ENCODE peak calls at places on chromosomes 13 and 19, in six cellular contexts. K is endothelial cell of umbilical vein, I is breast epithelium, P is GM23338, B is spleen, Y is prostate gland. G is an unnamed sample.
A peak's percentile ranks its signal among the peaks of the same experiment; 100 is the strongest.

GRCh38 chr19:50461066-50461875 is 15.0 kb upstream of the EMC10 start:
- DNase-seq in K (peak; percentile 68), P (peak; percentile 86), I (peak; percentile 40), Y (peak; percentile 36), B (peak; percentile 82), G (no peak)

GRCh38 chr19:11225172-11225571 is 14.2 kb upstream of the ANGPTL8 start:
- DNase-seq in P (no peak), Y (no peak), B (no peak), I (no peak), K (no peak), G (no peak)

GRCh38 chr19:28706693-28707092 is 506.3 kb downstream of the UQCRFS1 start:
- DNase-seq in Y (no peak), P (no peak), K (no peak), I (no peak), B (no peak), G (no peak)

GRCh38 chr13:46633416-46633815 is 80.4 kb downstream of the LRCH1 start:
- DNase-seq in K (no peak), I (no peak), Y (no peak), P (no peak), B (no peak), G (no peak)

GRCh38 chr13:72061613-72062012 is 194.6 kb upstream of the DACH1 start:
- DNase-seq in K (no peak), P (no peak), Y (no peak), B (no peak), I (no peak), G (no peak)

GRCh38 chr13:35857769-35858168 is 273.4 kb downstream of the DCLK1 start:
- DNase-seq in I (no peak), B (no peak), K (no peak), Y (no peak), P (peak; percentile 94), G (peak; percentile 68)

GRCh38 chr19:10603084-10603872 is 16.2 kb upstream of the AP1M2 start:
- DNase-seq in P (peak; percentile 56), K (peak; percentile 34), I (peak; percentile 58), Y (no peak), B (peak; percentile 94), G (no peak)

GRCh38 chr13:94236132-94236531 is 243.3 kb downstream of the DCT start:
- DNase-seq in I (no peak), P (no peak), B (no peak), Y (no peak), K (no peak), G (no peak)

GRCh38 chr13:111623743-111624505 is 303.5 kb downstream of the TEX29 start:
- DNase-seq in B (no peak), K (no peak), P (no peak), Y (no peak), I (no peak), G (no peak)

GRCh38 chr13:50401721-50402510 is 386.7 kb downstream of the KCNRG start:
- DNase-seq in I (no peak), B (no peak), Y (no peak), K (no peak), P (no peak), G (no peak)

GRCh38 chr13:109708014-109708617 is 78.3 kb downstream of the IRS2 start:
- DNase-seq in I (no peak), P (no peak), Y (no peak), K (no peak), B (no peak), G (no peak)

GRCh38 chr13:109715902-109716301 is 70.5 kb downstream of the IRS2 start:
- DNase-seq in K (no peak), Y (no peak), P (no peak), I (no peak), B (no peak), G (peak; percentile 80)

GRCh38 chr13:109707044-109707794 is 79.2 kb downstream of the IRS2 start:
- DNase-seq in B (no peak), K (no peak), P (no peak), I (no peak), Y (no peak), G (no peak)

GRCh38 chr13:109717686-109718085 is 68.7 kb downstream of the IRS2 start:
- DNase-seq in I (no peak), P (no peak), Y (no peak), B (no peak), K (no peak), G (no peak)

GRCh38 chr13:109712187-109712601 is 74.2 kb downstream of the IRS2 start:
- DNase-seq in K (no peak), Y (no peak), P (no peak), I (no peak), B (no peak), G (no peak)
- H3K4me3 ChIP-seq in K (no peak overlapping the region), Y (no peak overlapping the region), P (no peak overlapping the region), I (no peak overlapping the region), B (no peak overlapping the region), G (no peak overlapping the region)

DNA sequence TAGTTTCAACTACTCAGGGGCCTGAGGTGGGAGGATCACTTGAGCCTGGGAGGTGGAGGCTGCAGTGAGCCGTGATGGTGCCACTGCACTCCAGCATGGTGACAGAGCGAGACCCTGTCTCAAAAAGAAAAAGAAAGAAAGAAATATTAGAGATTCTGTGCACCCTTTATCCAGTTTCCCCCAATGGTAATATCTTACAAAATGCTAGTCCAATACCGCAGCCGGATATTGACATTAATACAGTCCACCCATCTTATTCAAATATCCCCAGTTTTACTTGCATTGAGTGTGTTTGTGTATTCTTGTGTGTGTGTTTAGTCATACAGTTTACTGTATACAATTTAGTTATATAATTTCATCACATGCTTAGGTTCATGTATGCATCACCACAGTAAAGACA is 8.6 kb upstream of the IFNL4 start:
- DNase-seq in Y (no peak), K (no peak), P (no peak), B (peak; percentile 6), I (no peak), G (no peak)
- TF ChIP-seq POLR2AphosphoS5 in Y (no peak), K (no peak), P (no peak), B (no peak), I (no peak), G (no peak)

GRCh38 chr13:99227331-99227900 is 26.8 kb downstream of the UBAC2 start:
- DNase-seq in I (no peak), B (no peak), P (no peak), K (no peak), Y (no peak), G (no peak)

GRCh38 chr13:99224019-99224418 is 23.4 kb downstream of the UBAC2 start:
- DNase-seq in Y (no peak), P (no peak), I (no peak), B (no peak), K (no peak), G (peak; percentile 24)

GRCh38 chr13:99227909-99228688 is 27.4 kb downstream of the UBAC2 start:
- DNase-seq in P (no peak), Y (no peak), K (no peak), B (no peak), I (no peak), G (no peak)

GRCh38 chr13:99226493-99226892 is 25.8 kb downstream of the UBAC2 start:
- DNase-seq in Y (no peak), B (no peak), P (no peak), K (no peak), I (no peak), G (no peak)

GRCh38 chr13:99225078-99225477 is 24.4 kb downstream of the UBAC2 start:
- DNase-seq in I (no peak), Y (no peak), B (no peak), K (no peak), P (no peak), G (no peak)
- H3K4me1 ChIP-seq in I (no peaks in the 10 kb centered on the region), Y (no peaks in the 10 kb centered on the region), B (peaks cover 97% of the 10 kb centered on the region), K (no peaks in the 10 kb centered on the region), P (peaks cover 6% of the 10 kb centered on the region), G (peaks cover 53% of the 10 kb centered on the region)

GRCh38 chr13:101915333-101915732 is 462.9 kb downstream of the ITGBL1 start:
- DNase-seq in B (no peak), P (peak; percentile 62), Y (no peak), K (no peak), I (no peak), G (no peak)
- H3K4me3 ChIP-seq in B (no peak overlapping the region), P (peak overlapping the region; percentile 70), Y (no peak overlapping the region), K (no peak overlapping the region), I (no peak overlapping the region), G (no peak overlapping the region)

GRCh38 chr13:98439136-98439828 is 137.6 kb downstream of the STK24 start:
- DNase-seq in K (no peak), P (no peak), I (no peak), B (no peak), Y (no peak), G (no peak)

GRCh38 chr13:98441056-98441676 is 135.7 kb downstream of the STK24 start:
- DNase-seq in Y (no peak), P (no peak), K (no peak), B (no peak), I (no peak), G (no peak)

GRCh38 chr13:98438246-98439135 is 138.4 kb downstream of the STK24 start:
- DNase-seq in I (no peak), K (no peak), B (no peak), P (no peak), Y (no peak), G (no peak)

GRCh38 chr13:98439896-98440295 is 137.0 kb downstream of the STK24 start:
- DNase-seq in K (no peak), P (no peak), Y (no peak), I (no peak), B (no peak), G (no peak)

DNA sequence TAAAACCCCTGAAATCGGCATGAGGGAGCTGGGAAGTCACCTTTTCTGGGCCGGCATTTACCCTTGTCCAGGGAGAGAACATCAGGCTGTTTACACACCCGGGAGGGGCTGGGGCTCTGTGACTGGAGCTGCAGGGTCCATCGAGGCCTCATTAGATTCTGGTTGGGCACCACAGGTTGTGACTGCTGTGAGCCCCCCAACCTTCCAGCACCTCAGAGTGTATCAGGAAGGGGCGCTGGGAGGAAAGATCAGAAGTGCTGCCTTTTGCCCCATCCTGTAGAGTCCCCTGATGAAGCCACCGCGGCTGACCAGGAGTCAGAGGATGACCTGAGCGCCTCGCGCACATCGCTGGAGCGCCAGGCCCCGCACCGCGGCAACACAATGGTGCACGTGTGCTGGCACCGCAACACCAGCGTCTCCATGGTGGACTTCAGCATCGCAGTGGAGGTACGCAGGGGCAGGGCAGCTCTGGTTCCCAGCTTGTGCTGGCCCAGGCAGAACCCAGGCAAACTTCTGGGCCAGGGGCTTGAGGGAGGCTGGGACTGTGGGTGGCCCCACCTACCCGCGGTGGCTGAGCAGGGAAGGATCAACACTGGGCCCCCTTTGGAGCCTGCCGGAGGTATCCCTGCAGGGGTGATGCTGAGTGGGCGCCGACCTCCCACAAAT is 136.4 kb downstream of the STK24 start:
- DNase-seq in Y (no peak), I (no peak), P (no peak), B (no peak), K (no peak), G (no peak)
- TF ChIP-seq POLR2AphosphoS5 in Y (no peak), I (no peak), P (no peak), B (no peak), K (no peak), G (no peak)

GRCh38 chr13:23630349-23631093 is 60.3 kb downstream of the TNFRSF19 start:
- DNase-seq in I (no peak), Y (no peak), B (no peak), K (no peak), P (no peak), G (no peak)

GRCh38 chr13:23634897-23635296 is 64.7 kb downstream of the TNFRSF19 start:
- DNase-seq in Y (no peak), K (no peak), B (no peak), P (peak; percentile 51), I (no peak), G (no peak)

GRCh38 chr13:23629566-23630272 is 59.5 kb downstream of the TNFRSF19 start:
- DNase-seq in K (no peak), P (no peak), I (no peak), Y (peak; percentile 74), B (no peak), G (no peak)

GRCh38 chr13:23632741-23633140 is 62.5 kb downstream of the TNFRSF19 start:
- DNase-seq in P (peak; percentile 33), K (no peak), Y (no peak), B (no peak), I (no peak), G (no peak)

GRCh38 chr13:23631676-23632622 is 61.7 kb downstream of the TNFRSF19 start:
- DNase-seq in P (no peak), K (no peak), I (no peak), B (no peak), Y (no peak), G (no peak)
- H3K4me1 ChIP-seq in P (peaks cover 41% of the 10 kb centered on the region), K (no peaks in the 10 kb centered on the region), I (no peaks in the 10 kb centered on the region), B (no peaks in the 10 kb centered on the region), Y (peaks cover 20% of the 10 kb centered on the region), G (no peaks in the 10 kb centered on the region)

G was measured in esophagus muscularis mucosa.